ENCODE peak calls at places on chromosome 21, in nine cellular contexts. One of them, this sample, is unnamed.

GRCh38 chr21:25176637-25177412 is 430.5 kb downstream of the MRPL39 start:
- DNase-seq in retinal pigment epithelial cell: peak
- DNase-seq in breast epithelium: no peak
- DNase-seq in PC-3: peak
- DNase-seq in fibroblast of lung: peak
- DNase-seq in cardiac fibroblast: no peak
- DNase-seq in OCI-LY7: no peak
- DNase-seq in progenitor cell of endocrine pancreas: no peak
- DNase-seq in bronchial epithelial cell: no peak
- DNase-seq in this sample: no peak

GRCh38 chr21:14213164-14213563 is 2.4 kb upstream of the LIPI start:
- DNase-seq in PC-3: no peak
- DNase-seq in fibroblast of lung: no peak
- DNase-seq in OCI-LY7: no peak
- DNase-seq in breast epithelium: no peak
- DNase-seq in cardiac fibroblast: no peak
- DNase-seq in progenitor cell of endocrine pancreas: no peak
- DNase-seq in retinal pigment epithelial cell: no peak
- DNase-seq in bronchial epithelial cell: no peak
- DNase-seq in this sample: no peak

GRCh38 chr21:25561668-25562641 is 45.3 kb downstream of the MRPL39 start:
- DNase-seq in progenitor cell of endocrine pancreas: peak
- DNase-seq in retinal pigment epithelial cell: peak
- DNase-seq in OCI-LY7: peak
- DNase-seq in fibroblast of lung: peak
- DNase-seq in breast epithelium: no peak
- DNase-seq in PC-3: no peak
- DNase-seq in cardiac fibroblast: peak
- DNase-seq in bronchial epithelial cell: peak
- DNase-seq in this sample: no peak

GRCh38 chr21:29376556-29376955 is 77.8 kb downstream of the BACH1 start:
- DNase-seq in progenitor cell of endocrine pancreas: no peak
- DNase-seq in fibroblast of lung: peak
- DNase-seq in bronchial epithelial cell: peak
- DNase-seq in OCI-LY7: peak
- DNase-seq in cardiac fibroblast: peak
- DNase-seq in retinal pigment epithelial cell: no peak
- DNase-seq in PC-3: peak
- DNase-seq in breast epithelium: no peak
- DNase-seq in this sample: no peak

GRCh38 chr21:35035581-35035980 is 13.5 kb downstream of the RUNX1 start:
- DNase-seq in breast epithelium: no peak
- DNase-seq in cardiac fibroblast: no peak
- DNase-seq in OCI-LY7: no peak
- DNase-seq in fibroblast of lung: no peak
- DNase-seq in progenitor cell of endocrine pancreas: no peak
- DNase-seq in bronchial epithelial cell: no peak
- DNase-seq in retinal pigment epithelial cell: no peak
- DNase-seq in PC-3: no peak
- DNase-seq in this sample: no peak

GRCh38 chr21:29362758-29363157 is 64.0 kb downstream of the BACH1 start:
- DNase-seq in OCI-LY7: no peak
- DNase-seq in progenitor cell of endocrine pancreas: no peak
- DNase-seq in cardiac fibroblast: no peak
- DNase-seq in PC-3: no peak
- DNase-seq in fibroblast of lung: no peak
- DNase-seq in retinal pigment epithelial cell: no peak
- DNase-seq in breast epithelium: no peak
- DNase-seq in bronchial epithelial cell: no peak
- DNase-seq in this sample: no peak

GRCh38 chr21:32351428-32351827 is 41.4 kb downstream of the URB1 start:
- DNase-seq in retinal pigment epithelial cell: no peak
- DNase-seq in fibroblast of lung: no peak
- DNase-seq in PC-3: peak
- DNase-seq in bronchial epithelial cell: peak
- DNase-seq in progenitor cell of endocrine pancreas: no peak
- DNase-seq in cardiac fibroblast: no peak
- DNase-seq in breast epithelium: no peak
- DNase-seq in OCI-LY7: no peak
- DNase-seq in this sample: no peak

GRCh38 chr21:30842990-30843389 is 13.4 kb upstream of the KRTAP7-1 start:
- DNase-seq in breast epithelium: no peak
- DNase-seq in PC-3: no peak
- DNase-seq in cardiac fibroblast: no peak
- DNase-seq in OCI-LY7: no peak
- DNase-seq in fibroblast of lung: no peak
- DNase-seq in bronchial epithelial cell: no peak
- DNase-seq in retinal pigment epithelial cell: no peak
- DNase-seq in progenitor cell of endocrine pancreas: no peak
- DNase-seq in this sample: no peak

GRCh38 chr21:16002872-16003466 is 273.2 kb downstream of the USP25 start:
- DNase-seq in PC-3: peak
- DNase-seq in progenitor cell of endocrine pancreas: no peak
- DNase-seq in breast epithelium: no peak
- DNase-seq in retinal pigment epithelial cell: no peak
- DNase-seq in OCI-LY7: no peak
- DNase-seq in fibroblast of lung: peak
- DNase-seq in cardiac fibroblast: peak
- DNase-seq in bronchial epithelial cell: no peak
- DNase-seq in this sample: no peak
- TF ChIP-seq CTCF in PC-3: peak
- TF ChIP-seq CTCF in progenitor cell of endocrine pancreas: peak
- TF ChIP-seq CTCF in breast epithelium: no peak
- TF ChIP-seq CTCF in retinal pigment epithelial cell: peak
- TF ChIP-seq CTCF in OCI-LY7: peak
- TF ChIP-seq CTCF in fibroblast of lung: peak
- TF ChIP-seq CTCF in cardiac fibroblast: peak
- TF ChIP-seq CTCF in bronchial epithelial cell: no peak
- TF ChIP-seq CTCF in this sample: peak

DNA sequence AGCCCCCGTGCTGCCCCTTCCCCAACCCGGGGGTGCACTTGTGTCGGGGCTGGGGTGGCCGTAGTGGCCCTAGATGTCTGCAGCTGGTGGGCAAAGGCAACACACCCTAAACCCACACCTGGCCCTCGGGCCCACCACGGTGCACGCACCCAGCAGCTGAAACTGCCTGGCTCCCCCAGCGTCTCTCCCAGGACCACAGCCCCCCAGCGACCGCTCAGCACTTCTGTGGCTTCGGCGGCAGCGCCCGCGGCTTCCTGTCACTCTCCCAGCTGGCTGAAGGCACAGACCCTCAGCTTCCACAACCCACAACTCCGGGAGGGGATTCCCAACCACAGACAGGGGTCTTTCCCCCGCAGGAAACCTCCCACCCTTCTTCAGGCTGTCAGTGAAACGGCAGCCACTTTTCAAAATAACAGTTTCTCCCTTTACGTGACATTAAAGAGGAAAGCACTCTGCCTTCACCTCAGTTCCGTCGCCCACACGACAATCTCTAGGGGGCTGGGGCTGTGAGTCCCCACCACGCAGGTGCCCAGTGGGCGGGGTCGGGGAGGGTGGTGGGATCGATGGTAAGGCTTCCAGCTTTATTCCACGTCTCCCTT is 40.7 kb upstream of the COL6A2 start:
- DNase-seq in PC-3: no peak
- DNase-seq in retinal pigment epithelial cell: no peak
- DNase-seq in progenitor cell of endocrine pancreas: no peak
- DNase-seq in breast epithelium: no peak
- DNase-seq in bronchial epithelial cell: no peak
- DNase-seq in fibroblast of lung: no peak
- DNase-seq in cardiac fibroblast: no peak
- DNase-seq in OCI-LY7: no peak
- DNase-seq in this sample: no peak
- TF ChIP-seq CTCF in PC-3: no peak
- TF ChIP-seq CTCF in retinal pigment epithelial cell: no peak
- TF ChIP-seq CTCF in progenitor cell of endocrine pancreas: no peak
- TF ChIP-seq CTCF in breast epithelium: no peak
- TF ChIP-seq CTCF in bronchial epithelial cell: no peak
- TF ChIP-seq CTCF in fibroblast of lung: no peak
- TF ChIP-seq CTCF in cardiac fibroblast: no peak
- TF ChIP-seq CTCF in OCI-LY7: no peak
- TF ChIP-seq CTCF in this sample: no peak

GRCh38 chr21:36917487-36918158 is 48.8 kb downstream of the HLCS start:
- DNase-seq in PC-3: peak
- DNase-seq in cardiac fibroblast: peak
- DNase-seq in retinal pigment epithelial cell: peak
- DNase-seq in bronchial epithelial cell: peak
- DNase-seq in breast epithelium: no peak
- DNase-seq in fibroblast of lung: peak
- DNase-seq in OCI-LY7: no peak
- DNase-seq in progenitor cell of endocrine pancreas: no peak
- DNase-seq in this sample: no peak
- TF ChIP-seq CTCF in PC-3: peak
- TF ChIP-seq CTCF in cardiac fibroblast: peak
- TF ChIP-seq CTCF in retinal pigment epithelial cell: peak
- TF ChIP-seq CTCF in bronchial epithelial cell: peak
- TF ChIP-seq CTCF in breast epithelium: peak
- TF ChIP-seq CTCF in fibroblast of lung: peak
- TF ChIP-seq CTCF in OCI-LY7: peak
- TF ChIP-seq CTCF in progenitor cell of endocrine pancreas: peak
- TF ChIP-seq CTCF in this sample: peak

GRCh38 chr21:42164064-42164789 is 54.7 kb upstream of the ABCG1 start:
- DNase-seq in OCI-LY7: peak
- DNase-seq in fibroblast of lung: peak
- DNase-seq in breast epithelium: no peak
- DNase-seq in PC-3: peak
- DNase-seq in progenitor cell of endocrine pancreas: no peak
- DNase-seq in retinal pigment epithelial cell: no peak
- DNase-seq in bronchial epithelial cell: no peak
- DNase-seq in cardiac fibroblast: peak
- DNase-seq in this sample: no peak
- TF ChIP-seq CTCF in OCI-LY7: peak
- TF ChIP-seq CTCF in fibroblast of lung: peak
- TF ChIP-seq CTCF in breast epithelium: no peak
- TF ChIP-seq CTCF in PC-3: peak
- TF ChIP-seq CTCF in progenitor cell of endocrine pancreas: peak
- TF ChIP-seq CTCF in retinal pigment epithelial cell: peak
- TF ChIP-seq CTCF in bronchial epithelial cell: peak
- TF ChIP-seq CTCF in cardiac fibroblast: peak
- TF ChIP-seq CTCF in this sample: peak

GRCh38 chr21:36388835-36389234 is 3.6 kb downstream of the CHAF1B start:
- DNase-seq in breast epithelium: no peak
- DNase-seq in progenitor cell of endocrine pancreas: no peak
- DNase-seq in fibroblast of lung: peak
- DNase-seq in cardiac fibroblast: peak
- DNase-seq in PC-3: no peak
- DNase-seq in bronchial epithelial cell: peak
- DNase-seq in retinal pigment epithelial cell: no peak
- DNase-seq in OCI-LY7: no peak
- DNase-seq in this sample: no peak
- TF ChIP-seq CTCF in breast epithelium: no peak
- TF ChIP-seq CTCF in progenitor cell of endocrine pancreas: peak
- TF ChIP-seq CTCF in fibroblast of lung: peak
- TF ChIP-seq CTCF in cardiac fibroblast: no peak
- TF ChIP-seq CTCF in PC-3: no peak
- TF ChIP-seq CTCF in bronchial epithelial cell: peak
- TF ChIP-seq CTCF in retinal pigment epithelial cell: peak
- TF ChIP-seq CTCF in OCI-LY7: no peak
- TF ChIP-seq CTCF in this sample: no peak

DNA sequence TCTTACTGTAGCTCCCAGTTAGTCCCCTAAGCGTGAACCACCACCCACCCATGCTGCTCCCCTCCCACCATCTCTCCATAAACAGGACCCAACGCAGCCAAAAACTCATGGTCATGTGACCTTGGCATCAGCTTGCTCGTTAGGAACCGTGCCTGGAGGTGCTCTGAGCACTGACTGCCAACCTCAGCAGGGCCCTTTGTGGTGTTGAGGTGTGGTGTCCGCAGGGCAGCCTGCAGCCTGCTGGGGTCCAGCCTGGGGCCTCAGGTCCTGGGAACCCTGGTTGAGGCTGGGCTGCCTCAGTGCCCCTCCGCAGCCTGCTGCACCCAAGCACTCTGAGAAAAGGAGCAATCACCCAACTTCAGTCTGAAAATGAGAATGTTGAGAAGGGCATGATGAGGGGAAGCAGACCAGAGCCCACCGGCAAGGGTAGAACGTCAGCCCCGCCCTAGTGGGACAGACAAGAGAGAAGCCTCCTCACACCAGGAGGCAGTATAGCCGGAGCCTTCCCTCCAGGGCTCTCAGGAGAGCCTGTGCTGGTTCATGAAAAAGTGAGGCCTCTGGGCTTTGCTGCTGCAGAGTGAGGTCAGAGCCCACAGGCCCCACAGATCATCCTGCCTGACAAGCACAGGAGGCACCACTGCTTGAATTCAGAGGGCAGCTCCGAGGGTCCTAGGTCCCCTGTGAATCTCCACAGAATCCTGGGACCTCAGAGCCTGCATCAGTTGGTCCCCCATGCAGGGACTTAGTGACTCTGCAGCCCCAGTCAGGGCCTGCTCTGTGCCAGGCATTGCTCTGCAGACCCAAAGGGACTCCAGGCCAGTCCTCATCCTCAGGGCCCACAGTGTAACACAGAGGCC is 4.9 kb upstream of the COL6A2 start:
- DNase-seq in OCI-LY7: no peak
- DNase-seq in breast epithelium: peak
- DNase-seq in retinal pigment epithelial cell: no peak
- DNase-seq in cardiac fibroblast: no peak
- DNase-seq in PC-3: no peak
- DNase-seq in progenitor cell of endocrine pancreas: no peak
- DNase-seq in bronchial epithelial cell: no peak
- DNase-seq in fibroblast of lung: no peak
- DNase-seq in this sample: no peak
- TF ChIP-seq CTCF in OCI-LY7: no peak
- TF ChIP-seq CTCF in breast epithelium: no peak
- TF ChIP-seq CTCF in retinal pigment epithelial cell: no peak
- TF ChIP-seq CTCF in cardiac fibroblast: peak
- TF ChIP-seq CTCF in PC-3: no peak
- TF ChIP-seq CTCF in progenitor cell of endocrine pancreas: no peak
- TF ChIP-seq CTCF in bronchial epithelial cell: no peak
- TF ChIP-seq CTCF in fibroblast of lung: peak
- TF ChIP-seq CTCF in this sample: no peak

DNA sequence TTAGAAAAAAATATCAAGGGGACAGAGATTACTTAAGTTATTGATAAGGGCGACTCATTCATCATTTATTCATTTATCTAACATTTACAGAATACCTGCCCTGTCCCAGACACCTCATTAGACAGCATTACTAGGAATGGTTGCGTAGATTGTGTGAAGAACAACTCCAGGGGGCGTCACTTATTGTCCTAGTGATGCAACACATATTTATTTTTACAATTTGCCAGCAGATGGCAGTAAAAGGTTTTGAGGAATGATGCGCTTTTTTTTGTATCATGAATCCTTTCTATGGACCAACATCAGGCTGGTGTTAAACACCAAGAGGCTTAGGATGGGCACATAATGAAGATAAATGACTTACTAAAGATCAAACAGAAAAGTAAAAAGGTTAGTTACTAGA is 5.5 kb downstream of the NCAM2 start:
- DNase-seq in retinal pigment epithelial cell: no peak
- DNase-seq in PC-3: peak
- DNase-seq in bronchial epithelial cell: peak
- DNase-seq in OCI-LY7: peak
- DNase-seq in fibroblast of lung: peak
- DNase-seq in progenitor cell of endocrine pancreas: no peak
- DNase-seq in cardiac fibroblast: peak
- DNase-seq in breast epithelium: no peak
- DNase-seq in this sample: no peak
- TF ChIP-seq CTCF in retinal pigment epithelial cell: peak
- TF ChIP-seq CTCF in PC-3: peak
- TF ChIP-seq CTCF in bronchial epithelial cell: no peak
- TF ChIP-seq CTCF in OCI-LY7: peak
- TF ChIP-seq CTCF in fibroblast of lung: peak
- TF ChIP-seq CTCF in progenitor cell of endocrine pancreas: peak
- TF ChIP-seq CTCF in cardiac fibroblast: peak
- TF ChIP-seq CTCF in breast epithelium: no peak
- TF ChIP-seq CTCF in this sample: peak

GRCh38 chr21:37658994-37659458 is 257.2 kb downstream of the KCNJ6 start:
- DNase-seq in PC-3: peak
- DNase-seq in OCI-LY7: no peak
- DNase-seq in bronchial epithelial cell: peak
- DNase-seq in fibroblast of lung: peak
- DNase-seq in breast epithelium: peak
- DNase-seq in progenitor cell of endocrine pancreas: no peak
- DNase-seq in retinal pigment epithelial cell: no peak
- DNase-seq in cardiac fibroblast: peak
- DNase-seq in this sample: no peak
- TF ChIP-seq CTCF in PC-3: peak
- TF ChIP-seq CTCF in OCI-LY7: no peak
- TF ChIP-seq CTCF in bronchial epithelial cell: peak
- TF ChIP-seq CTCF in fibroblast of lung: peak
- TF ChIP-seq CTCF in breast epithelium: peak
- TF ChIP-seq CTCF in progenitor cell of endocrine pancreas: peak
- TF ChIP-seq CTCF in retinal pigment epithelial cell: peak
- TF ChIP-seq CTCF in cardiac fibroblast: peak
- TF ChIP-seq CTCF in this sample: no peak

This sample was measured in D721Med.